ENCODE peak calls at places on chromosome 12, in six cellular contexts. One of them, this sample, is unnamed.

GRCh38 chr12:109736552-109737108 is 23.0 kb downstream of the FAM222A start:
- DNase-seq in AG10803: peak; percentile 18
- DNase-seq in fibroblast of lung: peak; percentile 42
- DNase-seq in AG09309: no peak
- DNase-seq in lung: no peak
- DNase-seq in stomach: peak; percentile 25
- DNase-seq in this sample: no peak

GRCh38 chr12:118334939-118335567 is 37.7 kb downstream of the TAOK3 start:
- DNase-seq in AG10803: no peak
- DNase-seq in fibroblast of lung: no peak
- DNase-seq in AG09309: peak; percentile 41
- DNase-seq in lung: peak; percentile 77
- DNase-seq in stomach: no peak
- DNase-seq in this sample: no peak

GRCh38 chr12:85076688-85077430 is 40.7 kb downstream of the LRRIQ1 start:
- DNase-seq in AG10803: peak; percentile 86
- DNase-seq in fibroblast of lung: peak; percentile 94
- DNase-seq in stomach: no peak
- DNase-seq in lung: no peak
- DNase-seq in AG09309: peak; percentile 69
- DNase-seq in this sample: peak; percentile 52

GRCh38 chr12:124906606-124907261 is 7.7 kb downstream of the UBC start:
- DNase-seq in stomach: peak; percentile 94
- DNase-seq in lung: peak; percentile 93
- DNase-seq in AG10803: peak; percentile 88
- DNase-seq in fibroblast of lung: peak; percentile 85
- DNase-seq in AG09309: peak; percentile 75
- DNase-seq in this sample: no peak

GRCh38 chr12:86660488-86661171 is 404.4 kb upstream of the MGAT4C start:
- DNase-seq in stomach: no peak
- DNase-seq in AG09309: no peak
- DNase-seq in lung: no peak
- DNase-seq in AG10803: no peak
- DNase-seq in fibroblast of lung: peak; percentile 67
- DNase-seq in this sample: peak; percentile 23

GRCh38 chr12:28132398-28132797 is 57.9 kb upstream of the CCDC91 start:
- DNase-seq in fibroblast of lung: no peak
- DNase-seq in stomach: no peak
- DNase-seq in lung: no peak
- DNase-seq in AG10803: no peak
- DNase-seq in AG09309: no peak
- DNase-seq in this sample: no peak

GRCh38 chr12:6697584-6698351 is 2.8 kb downstream of the PIANP start:
- DNase-seq in fibroblast of lung: peak; percentile 40
- DNase-seq in AG10803: peak; percentile 62
- DNase-seq in stomach: peak; percentile 42
- DNase-seq in AG09309: peak; percentile 21
- DNase-seq in lung: no peak
- DNase-seq in this sample: no peak

GRCh38 chr12:113196996-113197395 is 11.5 kb downstream of the RITA1 start:
- DNase-seq in fibroblast of lung: peak; percentile 70
- DNase-seq in stomach: peak; percentile 73
- DNase-seq in lung: peak; percentile 68
- DNase-seq in AG10803: peak; percentile 81
- DNase-seq in AG09309: no peak
- DNase-seq in this sample: no peak

GRCh38 chr12:112347521-112347920 is 34.7 kb downstream of the HECTD4 start:
- DNase-seq in fibroblast of lung: peak; percentile 93
- DNase-seq in AG10803: peak; percentile 78
- DNase-seq in AG09309: peak; percentile 33
- DNase-seq in stomach: no peak
- DNase-seq in lung: no peak
- DNase-seq in this sample: no peak

GRCh38 chr12:130709151-130710000 is 6.7 kb downstream of the RIMBP2 start:
- DNase-seq in stomach: peak; percentile 16
- DNase-seq in lung: no peak
- DNase-seq in fibroblast of lung: no peak
- DNase-seq in AG09309: no peak
- DNase-seq in AG10803: no peak
- DNase-seq in this sample: no peak

GRCh38 chr12:88509347-88509746 is 70.9 kb downstream of the KITLG start:
- DNase-seq in lung: no peak
- DNase-seq in fibroblast of lung: no peak
- DNase-seq in AG10803: peak; percentile 57
- DNase-seq in stomach: no peak
- DNase-seq in AG09309: no peak
- DNase-seq in this sample: no peak

GRCh38 chr12:26018926-26019325 is 60.4 kb downstream of the RASSF8 start:
- DNase-seq in AG10803: peak; percentile 37
- DNase-seq in lung: no peak
- DNase-seq in stomach: no peak
- DNase-seq in fibroblast of lung: no peak
- DNase-seq in AG09309: no peak
- DNase-seq in this sample: no peak

GRCh38 chr12:52383331-52383730 is 2.1 kb downstream of the KRT84 start:
- DNase-seq in lung: no peak
- DNase-seq in stomach: no peak
- DNase-seq in AG09309: no peak
- DNase-seq in fibroblast of lung: no peak
- DNase-seq in AG10803: no peak
- DNase-seq in this sample: no peak

GRCh38 chr12:116384629-116385485 is 107.4 kb upstream of the MED13L start:
- DNase-seq in AG09309: no peak
- DNase-seq in fibroblast of lung: peak; percentile 85
- DNase-seq in lung: no peak
- DNase-seq in AG10803: peak; percentile 63
- DNase-seq in stomach: no peak
- DNase-seq in this sample: no peak

GRCh38 chr12:11154400-11154925 is 16.5 kb upstream of the SMIM10L1 start:
- DNase-seq in stomach: no peak
- DNase-seq in AG09309: no peak
- DNase-seq in AG10803: no peak
- DNase-seq in lung: no peak
- DNase-seq in fibroblast of lung: no peak
- DNase-seq in this sample: no peak
- H3K4me3 ChIP-seq in stomach: no peak overlapping the region
- H3K4me3 ChIP-seq in AG09309: no peak overlapping the region
- H3K4me3 ChIP-seq in AG10803: no peak overlapping the region
- H3K4me3 ChIP-seq in lung: no peak overlapping the region
- H3K4me3 ChIP-seq in fibroblast of lung: no peak overlapping the region
- H3K4me3 ChIP-seq in this sample: no peak overlapping the region

GRCh38 chr12:53461591-53461990 is 9.7 kb downstream of the PCBP2 start:
- DNase-seq in fibroblast of lung: no peak
- DNase-seq in stomach: no peak
- DNase-seq in AG10803: no peak
- DNase-seq in lung: no peak
- DNase-seq in AG09309: no peak
- DNase-seq in this sample: no peak

GRCh38 chr12:53462935-53463334 is 11.0 kb downstream of the PCBP2 start:
- DNase-seq in AG10803: no peak
- DNase-seq in lung: no peak
- DNase-seq in stomach: no peak
- DNase-seq in fibroblast of lung: no peak
- DNase-seq in AG09309: no peak
- DNase-seq in this sample: no peak

GRCh38 chr12:53465679-53466078 is 13.8 kb downstream of the PCBP2 start:
- DNase-seq in AG09309: no peak
- DNase-seq in fibroblast of lung: no peak
- DNase-seq in AG10803: no peak
- DNase-seq in lung: no peak
- DNase-seq in stomach: no peak
- DNase-seq in this sample: no peak

GRCh38 chr12:53464685-53465084 is 12.8 kb downstream of the PCBP2 start:
- DNase-seq in stomach: no peak
- DNase-seq in AG09309: no peak
- DNase-seq in lung: no peak
- DNase-seq in AG10803: no peak
- DNase-seq in fibroblast of lung: no peak
- DNase-seq in this sample: no peak

DNA sequence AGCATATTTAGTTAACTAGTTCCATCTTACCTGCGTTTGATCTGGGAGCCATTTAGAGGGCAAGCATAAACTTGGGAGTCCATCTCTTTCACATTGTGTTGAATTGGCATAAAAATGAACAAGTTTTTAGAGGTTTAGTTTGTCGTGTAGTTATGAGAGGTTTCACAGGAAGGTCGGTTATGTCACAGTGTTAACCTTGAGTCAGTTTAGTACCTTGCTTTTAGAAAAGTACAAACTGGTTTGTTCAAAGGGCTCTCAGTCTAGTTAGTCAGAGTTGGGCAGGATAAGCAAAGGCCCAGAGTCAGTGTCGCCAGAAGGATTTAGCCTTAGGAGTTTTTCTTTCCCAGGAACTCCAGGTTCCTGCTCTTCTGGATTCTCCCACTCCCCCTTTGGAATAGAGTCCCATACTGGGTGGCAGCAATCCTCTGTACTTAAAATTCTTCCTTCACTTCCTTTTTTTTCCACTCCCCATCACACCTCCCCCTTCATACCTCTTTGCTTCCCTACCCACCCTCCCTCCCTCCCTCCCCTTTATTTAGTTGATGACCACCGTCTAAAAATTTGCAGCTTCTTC is 12.0 kb downstream of the PCBP2 start:
- DNase-seq in fibroblast of lung: no peak
- DNase-seq in AG09309: no peak
- DNase-seq in lung: no peak
- DNase-seq in stomach: no peak
- DNase-seq in AG10803: no peak
- DNase-seq in this sample: no peak
- H3K4me3 ChIP-seq in fibroblast of lung: no peak overlapping the region
- H3K4me3 ChIP-seq in AG09309: no peak overlapping the region
- H3K4me3 ChIP-seq in lung: no peak overlapping the region
- H3K4me3 ChIP-seq in stomach: no peak overlapping the region
- H3K4me3 ChIP-seq in AG10803: no peak overlapping the region
- H3K4me3 ChIP-seq in this sample: no peak overlapping the region

GRCh38 chr12:53728206-53728605 is 954 bp upstream of the CALCOCO1 start:
- DNase-seq in AG09309: no peak
- DNase-seq in AG10803: no peak
- DNase-seq in stomach: no peak
- DNase-seq in fibroblast of lung: no peak
- DNase-seq in lung: no peak
- DNase-seq in this sample: no peak
- H3K4me3 ChIP-seq in AG09309: no peak overlapping the region
- H3K4me3 ChIP-seq in AG10803: no peak overlapping the region
- H3K4me3 ChIP-seq in stomach: peak overlapping the region; percentile 83
- H3K4me3 ChIP-seq in fibroblast of lung: no peak overlapping the region
- H3K4me3 ChIP-seq in lung: no peak overlapping the region
- H3K4me3 ChIP-seq in this sample: no peak overlapping the region

DNA sequence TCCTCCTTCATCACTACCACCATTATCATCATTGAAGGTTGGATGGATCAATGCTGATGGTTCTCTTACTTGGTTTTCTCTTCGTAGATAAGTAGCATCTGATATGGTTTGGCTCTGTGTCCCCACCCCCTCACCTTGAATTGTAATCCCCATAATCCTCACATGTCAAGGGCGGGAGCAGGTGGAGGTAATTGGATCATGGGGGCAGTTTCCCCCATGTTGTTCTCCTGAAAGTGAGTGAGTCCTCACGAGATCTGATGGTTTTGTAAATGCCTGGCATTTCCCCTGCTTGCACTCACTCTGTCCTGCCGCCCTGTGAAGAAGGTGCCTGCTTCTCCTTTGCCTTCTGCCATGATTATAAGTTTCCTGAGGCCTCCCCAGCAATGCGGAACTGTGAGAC is 172.4 kb upstream of the PWP1 start:
- DNase-seq in lung: no peak
- DNase-seq in AG10803: no peak
- DNase-seq in AG09309: no peak
- DNase-seq in stomach: no peak
- DNase-seq in fibroblast of lung: no peak
- DNase-seq in this sample: no peak
- H3K4me3 ChIP-seq in lung: no peak overlapping the region
- H3K4me3 ChIP-seq in AG10803: no peak overlapping the region
- H3K4me3 ChIP-seq in AG09309: no peak overlapping the region
- H3K4me3 ChIP-seq in stomach: no peak overlapping the region
- H3K4me3 ChIP-seq in fibroblast of lung: no peak overlapping the region
- H3K4me3 ChIP-seq in this sample: no peak overlapping the region

GRCh38 chr12:107847830-107848229 is 73.3 kb downstream of the ASCL4 start:
- DNase-seq in fibroblast of lung: no peak
- DNase-seq in AG09309: no peak
- DNase-seq in AG10803: no peak
- DNase-seq in lung: no peak
- DNase-seq in stomach: no peak
- DNase-seq in this sample: no peak
- H3K4me3 ChIP-seq in fibroblast of lung: no peak overlapping the region
- H3K4me3 ChIP-seq in AG09309: no peak overlapping the region
- H3K4me3 ChIP-seq in AG10803: no peak overlapping the region
- H3K4me3 ChIP-seq in lung: no peak overlapping the region
- H3K4me3 ChIP-seq in stomach: no peak overlapping the region
- H3K4me3 ChIP-seq in this sample: no peak overlapping the region

GRCh38 chr12:32896438-32897275 is at the start of gene PKP2:
- DNase-seq in stomach: peak; percentile 91
- DNase-seq in lung: peak; percentile 71
- DNase-seq in fibroblast of lung: peak; percentile 22
- DNase-seq in AG09309: no peak
- DNase-seq in AG10803: no peak
- DNase-seq in this sample: no peak
- H3K4me3 ChIP-seq in stomach: peak within 1 kb of the TSS; percentile 72
- H3K4me3 ChIP-seq in lung: peak within 1 kb of the TSS; percentile 49
- H3K4me3 ChIP-seq in fibroblast of lung: no peak within 1 kb of the TSS
- H3K4me3 ChIP-seq in AG09309: no peak within 1 kb of the TSS
- H3K4me3 ChIP-seq in AG10803: no peak within 1 kb of the TSS
- H3K4me3 ChIP-seq in this sample: peak within 1 kb of the TSS; percentile 89

GRCh38 chr12:46259713-46260112 is 9.1 kb downstream of the SLC38A1 start:
- DNase-seq in fibroblast of lung: no peak
- DNase-seq in AG10803: no peak
- DNase-seq in AG09309: no peak
- DNase-seq in stomach: no peak
- DNase-seq in lung: no peak
- DNase-seq in this sample: no peak

GRCh38 chr12:46259071-46259470 is 9.8 kb downstream of the SLC38A1 start:
- DNase-seq in fibroblast of lung: no peak
- DNase-seq in lung: no peak
- DNase-seq in stomach: no peak
- DNase-seq in AG10803: no peak
- DNase-seq in AG09309: no peak
- DNase-seq in this sample: no peak

GRCh38 chr12:46261658-46262057 is 7.2 kb downstream of the SLC38A1 start:
- DNase-seq in AG09309: no peak
- DNase-seq in stomach: no peak
- DNase-seq in AG10803: no peak
- DNase-seq in lung: no peak
- DNase-seq in fibroblast of lung: no peak
- DNase-seq in this sample: no peak

GRCh38 chr12:46260913-46261476 is 7.8 kb downstream of the SLC38A1 start:
- DNase-seq in stomach: no peak
- DNase-seq in AG09309: no peak
- DNase-seq in fibroblast of lung: no peak
- DNase-seq in lung: no peak
- DNase-seq in AG10803: no peak
- DNase-seq in this sample: no peak

GRCh38 chr12:46260153-46260912 is 8.5 kb downstream of the SLC38A1 start:
- DNase-seq in fibroblast of lung: peak; percentile 69
- DNase-seq in lung: no peak
- DNase-seq in AG10803: peak; percentile 81
- DNase-seq in stomach: no peak
- DNase-seq in AG09309: peak; percentile 49
- DNase-seq in this sample: no peak
- H3K4me3 ChIP-seq in fibroblast of lung: no peak overlapping the region
- H3K4me3 ChIP-seq in lung: no peak overlapping the region
- H3K4me3 ChIP-seq in AG10803: no peak overlapping the region
- H3K4me3 ChIP-seq in stomach: no peak overlapping the region
- H3K4me3 ChIP-seq in AG09309: no peak overlapping the region
- H3K4me3 ChIP-seq in this sample: no peak overlapping the region

This sample was measured in keratinocyte.